ENCODE peak calls at places on chromosomes 12 and 14, in four cellular contexts. D, K, G and P are unnamed samples.

GRCh38 chr12:59115526-59115925 is 195.2 kb upstream of the LRIG3 start:
- DNase-seq in G (no peak), K (no peak), D (no peak), P (no peak)

GRCh38 chr12:96197503-96198272 is 3.5 kb downstream of the ELK3 start:
- DNase-seq in D (no peak), K (no peak), G (no peak), P (no peak)

GRCh38 chr12:102958073-102958829 is 777 bp downstream of the ASCL1 start:
- DNase-seq in K (no peak), D (no peak), G (no peak), P (no peak)

GRCh38 chr12:51675062-51675803 is 84.2 kb downstream of the SCN8A start:
- DNase-seq in K (no peak), D (no peak), G (no peak), P (no peak)

GRCh38 chr12:53737951-53738833 is 10.9 kb upstream of the CALCOCO1 start:
- DNase-seq in D (no peak), K (no peak), G (no peak), P (no peak)

GRCh38 chr14:66174453-66174891 is 311.7 kb upstream of the CCDC196 start:
- DNase-seq in G (no peak), K (no peak), D (no peak), P (no peak)

GRCh38 chr14:25237845-25238244 is 187.9 kb upstream of the STXBP6 start:
- DNase-seq in K (no peak), G (no peak), D (peak), P (no peak)

GRCh38 chr12:3225796-3226180 is 148.6 kb downstream of the TSPAN9 start:
- DNase-seq in D (no peak), K (no peak), G (no peak), P (no peak)

GRCh38 chr12:42162198-42162597 is 17.5 kb upstream of the GXYLT1 start:
- DNase-seq in D (no peak), G (no peak), K (no peak), P (no peak)

GRCh38 chr12:70121562-70121961 is 121.7 kb upstream of the CNOT2 start:
- DNase-seq in G (no peak), K (no peak), D (no peak), P (no peak)

GRCh38 chr14:104102282-104102914 is 16.9 kb downstream of the ASPG start:
- DNase-seq in K (no peak), D (no peak), G (no peak), P (no peak)

GRCh38 chr12:106736051-106736957 is 38.2 kb upstream of the RIC8B start:
- DNase-seq in K (no peak), D (no peak), G (no peak), P (no peak)

GRCh38 chr14:57749267-57749666 is 116.6 kb downstream of the SLC35F4 start:
- DNase-seq in G (no peak), D (no peak), K (no peak), P (no peak)

GRCh38 chr12:4031703-4032291 is 158.6 kb upstream of the PARP11 start:
- DNase-seq in K (peak), G (no peak), D (no peak), P (no peak)